ENCODE peak calls at places on chromosomes 6 and 20, in four cellular contexts. H is thyroid gland, G is esophagus squamous epithelium, U is spleen. B is an unnamed sample.
A peak's percentile ranks its signal among the peaks of the same experiment; 100 is the strongest.

GRCh38 chr20:43658068-43658722 is 8.7 kb upstream of the MYBL2 start:
- DNase-seq in H (no peak), G (no peak), U (peak; percentile 63), B (no peak)

GRCh38 chr6:74415056-74415455 is 719.1 kb downstream of the CD109 start:
- DNase-seq in H (no peak), G (no peak), U (no peak), B (no peak)

GRCh38 chr6:136405410-136406029 is 115.9 kb upstream of the BCLAF1 start:
- DNase-seq in H (no peak), G (no peak), U (no peak), B (no peak)

GRCh38 chr20:55953201-55953600 is 52.1 kb downstream of the CBLN4 start:
- DNase-seq in H (no peak), G (no peak), U (no peak), B (no peak)

GRCh38 chr20:63750807-63751470 is 11.4 kb downstream of the SLC2A4RG start:
- DNase-seq in H (no peak), G (no peak), U (peak; percentile 83), B (no peak)

GRCh38 chr20:53597085-53597482 is 3.4 kb upstream of the ZNF217 start:
- DNase-seq in H (no peak), G (no peak), U (no peak), B (peak; percentile 44)

GRCh38 chr6:63290507-63291049 is 29.2 kb downstream of the LGSN start:
- DNase-seq in H (no peak), G (no peak), U (no peak), B (no peak)

GRCh38 chr6:122947355-122947754 is 48.7 kb upstream of the CLVS2 start:
- DNase-seq in H (no peak), G (no peak), U (no peak), B (no peak)

GRCh38 chr6:160106010-160106409 is 15.6 kb upstream of the SLC22A1 start:
- DNase-seq in H (no peak), G (no peak), U (peak; percentile 67), B (no peak)
- TF ChIP-seq CTCF in H (no peak), G (no peak), U (no peak), B (no peak)

GRCh38 chr6:140155727-140156126 is 781.3 kb upstream of the CITED2 start:
- DNase-seq in H (no peak), G (no peak), U (no peak), B (no peak)
- H3K9me3 ChIP-seq in H (no peaks in the 10 kb centered on the region), G (no peaks in the 10 kb centered on the region), U (peaks cover 11% of the 10 kb centered on the region), B (no peaks in the 10 kb centered on the region)

DNA sequence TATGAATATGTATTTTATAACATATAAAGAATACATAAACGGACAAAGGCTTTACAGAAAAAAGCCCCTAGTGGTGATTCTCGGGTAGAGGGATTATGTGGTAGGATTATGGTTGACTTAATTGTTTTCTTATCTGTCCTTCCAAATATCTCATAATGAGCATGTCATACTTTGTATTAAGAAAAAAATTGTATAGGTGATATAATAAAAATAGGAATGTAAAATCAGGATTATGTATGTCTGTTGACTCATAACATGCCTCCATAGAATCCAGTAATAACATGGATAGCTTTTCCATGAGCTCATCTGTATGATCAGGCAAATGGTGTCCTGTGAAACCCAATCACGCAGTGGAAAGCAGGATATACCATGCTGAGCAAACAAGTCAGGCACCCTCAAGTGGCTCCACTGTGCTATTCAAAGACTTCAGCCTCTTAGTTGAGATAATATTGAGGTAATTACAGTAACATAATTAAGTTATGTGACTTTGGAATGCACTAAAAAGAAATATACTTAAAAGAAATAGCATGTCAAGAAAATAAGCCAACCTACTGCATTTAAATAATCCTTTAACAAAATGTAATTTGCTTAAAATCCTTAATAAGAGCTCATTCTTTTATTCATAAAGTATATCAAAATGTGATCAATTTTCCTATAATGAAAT is 39.6 kb upstream of the PRELID3B start:
- DNase-seq in H (no peak), G (no peak), U (no peak), B (no peak)
- TF ChIP-seq CTCF in H (peak; percentile 34), G (peak; percentile 18), U (peak; percentile 63), B (peak; percentile 32)

GRCh38 chr6:64301307-64302236 is 666.0 kb downstream of the PHF3 start:
- DNase-seq in H (no peak), G (no peak), U (no peak), B (no peak)
- H3K9me3 ChIP-seq in H (no peaks in the 10 kb centered on the region), G (peaks cover 4% of the 10 kb centered on the region), U (peaks cover 51% of the 10 kb centered on the region), B (no peaks in the 10 kb centered on the region)

DNA sequence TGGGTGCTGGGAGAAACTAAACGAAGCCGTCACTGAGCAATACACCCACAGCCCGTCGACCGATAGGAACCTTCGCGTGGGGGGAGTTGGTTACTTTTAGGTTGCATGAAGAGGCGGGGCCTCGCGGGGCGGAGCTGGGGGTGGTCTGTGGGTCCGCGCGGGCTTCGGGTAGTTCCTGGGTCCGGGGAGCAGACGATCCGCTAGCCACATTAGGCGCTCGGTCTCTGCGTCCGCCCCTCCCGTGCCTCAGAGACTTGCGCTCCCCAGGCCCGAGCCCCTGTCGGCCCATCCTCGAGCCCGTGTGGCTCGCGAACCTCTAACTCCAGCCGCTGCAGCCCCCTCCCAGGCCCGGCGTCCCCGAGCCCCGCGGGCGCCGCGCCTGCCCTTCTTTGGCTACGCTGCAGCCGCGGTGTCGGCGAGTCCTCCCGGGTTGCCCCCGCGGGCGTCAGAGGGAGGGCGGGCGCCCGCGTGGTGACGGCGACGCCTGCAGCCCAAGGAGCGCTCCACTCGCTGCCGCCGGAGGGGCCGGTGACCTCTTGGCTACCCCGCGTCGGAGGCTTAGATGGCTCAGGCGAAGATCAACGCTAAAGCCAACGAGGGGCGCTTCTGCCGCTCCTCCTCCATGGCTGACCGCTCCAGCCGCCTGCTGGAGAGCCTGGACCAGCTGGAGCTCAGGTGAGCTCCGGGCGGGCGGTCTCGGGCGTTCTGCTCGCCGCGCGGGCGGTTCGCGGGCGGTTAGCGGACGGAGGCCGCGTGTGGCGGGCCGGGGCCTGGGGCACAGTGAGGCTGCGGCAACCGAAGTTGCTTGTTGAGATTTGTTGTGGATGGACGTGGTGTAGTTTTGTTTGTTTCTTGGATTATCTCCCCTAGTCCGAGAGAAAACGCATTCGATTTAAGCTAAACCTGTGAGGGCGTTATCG is at the start of gene BAG2:
- DNase-seq in H (peak; percentile 94), G (peak; percentile 38), U (peak; percentile 96), B (peak; percentile 89)
- TF ChIP-seq CTCF in H (no peak), G (peak; percentile 36), U (peak; percentile 43), B (peak; percentile 36)

GRCh38 chr6:16432075-16433032 is 194.0 kb downstream of the GMPR start:
- DNase-seq in H (peak; percentile 50), G (no peak), U (no peak), B (peak; percentile 28)
- H3K9me3 ChIP-seq in H (no peaks in the 10 kb centered on the region), G (no peaks in the 10 kb centered on the region), U (no peaks in the 10 kb centered on the region), B (no peaks in the 10 kb centered on the region)

GRCh38 chr6:6694368-6694780 is 105.9 kb downstream of the LY86 start:
- DNase-seq in H (no peak), G (no peak), U (no peak), B (no peak)
- TF ChIP-seq CTCF in H (no peak), G (peak; percentile 66), U (no peak), B (no peak)

DNA sequence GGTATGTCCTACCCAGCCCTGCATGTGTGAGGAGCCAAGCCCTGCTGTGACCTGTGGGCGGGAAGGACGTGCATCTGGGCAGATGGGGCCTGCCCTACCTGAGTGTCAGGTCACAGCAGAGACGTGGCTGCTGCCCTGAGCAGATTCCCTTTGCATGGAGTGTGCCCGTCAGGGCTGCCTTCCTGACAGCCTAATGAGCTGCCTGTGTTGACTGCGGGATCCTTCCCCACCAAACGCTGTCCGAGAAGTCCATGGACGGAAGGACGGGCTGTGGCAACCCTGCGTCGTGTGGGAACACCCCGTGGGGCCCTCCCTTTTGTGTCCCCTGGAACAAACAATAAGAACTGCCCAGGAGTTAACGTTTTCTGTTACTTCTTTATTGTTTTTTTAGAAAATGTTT is 343.2 kb downstream of the CDH4 start:
- DNase-seq in H (no peak), G (no peak), U (no peak), B (no peak)
- H3K9me3 ChIP-seq in H (no peaks in the 10 kb centered on the region), G (peaks cover 32% of the 10 kb centered on the region), U (peaks cover 96% of the 10 kb centered on the region), B (no peaks in the 10 kb centered on the region)

GRCh38 chr6:36839819-36840379 is 655 bp upstream of the CPNE5 start:
- DNase-seq in H (peak; percentile 35), G (no peak), U (peak; percentile 76), B (peak; percentile 28)
- TF ChIP-seq CTCF in H (no peak), G (no peak), U (peak; percentile 19), B (no peak)

DNA sequence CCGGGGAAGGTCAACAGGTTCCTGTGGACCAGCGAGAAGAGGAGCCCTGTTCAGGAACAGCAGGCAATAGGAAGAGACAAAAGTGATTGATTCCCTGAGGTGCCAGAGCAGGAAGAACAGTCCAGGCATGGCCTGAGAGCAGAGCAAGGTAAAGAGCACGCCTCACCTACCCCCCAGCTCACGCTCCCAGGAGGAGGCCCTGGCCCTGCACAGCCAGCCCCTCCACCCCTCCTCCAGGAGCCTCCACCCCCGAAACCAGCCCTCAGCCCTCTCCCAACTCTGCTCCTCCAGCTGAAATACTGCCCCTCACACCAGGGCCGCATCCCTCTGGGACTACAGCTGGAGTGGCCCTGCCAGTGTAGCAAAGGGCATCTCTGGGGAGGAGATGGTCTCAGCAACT is 181.9 kb upstream of the QKI start:
- DNase-seq in H (no peak), G (no peak), U (no peak), B (no peak)
- H3K9me3 ChIP-seq in H (no peaks in the 10 kb centered on the region), G (no peaks in the 10 kb centered on the region), U (no peaks in the 10 kb centered on the region), B (no peaks in the 10 kb centered on the region)

B was measured in body of pancreas.